ENCODE peak calls at places on chromosome 13, in six cellular contexts. H is H1, J is HepG2, R is K562, E is GM12878, D is SK-N-SH. X is an unnamed sample.

GRCh38 chr13:95607363-95607762 is 37.1 kb downstream of the DZIP1 start:
- DNase-seq in H (no peak), J (no peak), R (no peak), E (no peak), D (no peak), X (no peak)

GRCh38 chr13:80359459-80360297 is 18.8 kb upstream of the SPRY2 start:
- DNase-seq in H (peak), J (no peak), R (peak), E (no peak), D (no peak), X (no peak)

GRCh38 chr13:45511310-45512147 is 46.8 kb downstream of the COG3 start:
- DNase-seq in H (no peak), J (peak), R (peak), E (peak), D (peak), X (peak)

GRCh38 chr13:85828094-85828684 is 29.0 kb upstream of the SLITRK6 start:
- DNase-seq in H (no peak), J (peak), R (peak), E (no peak), D (peak), X (peak)

GRCh38 chr13:94784066-94784465 is 71.7 kb upstream of the SOX21 start:
- DNase-seq in H (no peak), J (no peak), R (no peak), E (no peak), D (no peak), X (no peak)

GRCh38 chr13:40061466-40062450 is 406.3 kb downstream of the COG6 start:
- DNase-seq in H (no peak), J (no peak), R (no peak), E (no peak), D (no peak), X (no peak)

GRCh38 chr13:77898097-77898496 is 20.5 kb downstream of the EDNRB start:
- DNase-seq in H (no peak), J (no peak), R (no peak), E (peak), D (no peak), X (no peak)

GRCh38 chr13:74747186-74747955 is 613.2 kb upstream of the KLF12 start:
- DNase-seq in H (no peak), J (no peak), R (no peak), E (no peak), D (no peak), X (no peak)

GRCh38 chr13:26923824-26924605 is 163.4 kb upstream of the GPR12 start:
- DNase-seq in H (no peak), J (no peak), R (no peak), E (no peak), D (no peak), X (no peak)

GRCh38 chr13:106145997-106146864 is 389.2 kb downstream of the EFNB2 start:
- DNase-seq in H (no peak), J (no peak), R (no peak), E (no peak), D (no peak), X (no peak)

GRCh38 chr13:110232756-110233155 is 74.2 kb downstream of the COL4A1 start:
- DNase-seq in H (peak), J (no peak), R (no peak), E (no peak), D (no peak), X (no peak)

GRCh38 chr13:33751151-33751550 is 66.8 kb upstream of the RFC3 start:
- DNase-seq in H (no peak), J (no peak), R (no peak), E (no peak), D (no peak), X (no peak)

GRCh38 chr13:111115051-111115840 is at the start of gene ARHGEF7:
- DNase-seq in H (peak), J (no peak), R (no peak), E (no peak), D (peak), X (no peak)

GRCh38 chr13:30982506-30982905 is 50.0 kb downstream of the TEX26 start:
- DNase-seq in H (no peak), J (no peak), R (no peak), E (peak), D (no peak), X (no peak)

GRCh38 chr13:29801737-29802305 is 48.6 kb downstream of the UBL3 start:
- DNase-seq in H (no peak), J (no peak), R (no peak), E (no peak), D (no peak), X (no peak)

GRCh38 chr13:107351305-107351704 is 783.4 kb upstream of the ARGLU1 start:
- DNase-seq in H (no peak), J (no peak), R (no peak), E (no peak), D (no peak), X (no peak)

GRCh38 chr13:58843567-58843966 is 1212.0 kb downstream of the PCDH17 start:
- DNase-seq in H (peak), J (peak), R (no peak), E (no peak), D (no peak), X (no peak)

GRCh38 chr13:102291587-102292218 is 110.1 kb downstream of the FGF14 start:
- DNase-seq in H (no peak), J (no peak), R (no peak), E (no peak), D (no peak), X (no peak)

GRCh38 chr13:32427852-32428580 is at the start of gene N4BP2L1:
- DNase-seq in H (peak), J (peak), R (no peak), E (peak), D (peak), X (no peak)

GRCh38 chr13:48492123-48493075 is 40.5 kb downstream of the RCBTB2 start:
- DNase-seq in H (no peak), J (no peak), R (peak), E (peak), D (no peak), X (no peak)

GRCh38 chr13:22082030-22082429 is 411.2 kb downstream of the FGF9 start:
- DNase-seq in H (no peak), J (peak), R (no peak), E (no peak), D (no peak), X (no peak)

GRCh38 chr13:97826421-97826965 is 127.0 kb upstream of the IPO5 start:
- DNase-seq in H (no peak), J (no peak), R (no peak), E (no peak), D (no peak), X (no peak)

GRCh38 chr13:36490055-36490454 is 57.8 kb downstream of the CCNA1 start:
- DNase-seq in H (no peak), J (no peak), R (no peak), E (no peak), D (no peak), X (no peak)

GRCh38 chr13:107202371-107203023 is 634.6 kb upstream of the ARGLU1 start:
- DNase-seq in H (no peak), J (peak), R (no peak), E (no peak), D (no peak), X (no peak)

GRCh38 chr13:113660066-113660465 is 2.1 kb upstream of the ATP4B start:
- DNase-seq in H (no peak), J (no peak), R (no peak), E (no peak), D (no peak), X (no peak)

GRCh38 chr13:109910131-109910530 is 123.7 kb upstream of the IRS2 start:
- DNase-seq in H (no peak), J (no peak), R (no peak), E (no peak), D (no peak), X (no peak)

GRCh38 chr13:29993716-29994488 is 143.5 kb upstream of the UBL3 start:
- DNase-seq in H (no peak), J (no peak), R (no peak), E (no peak), D (no peak), X (no peak)

GRCh38 chr13:73059460-73060250 is 850 bp downstream of the KLF5 start:
- DNase-seq in H (no peak), J (peak), R (peak), E (no peak), D (no peak), X (no peak)

GRCh38 chr13:40596484-40596883 is 70.0 kb downstream of the FOXO1 start:
- DNase-seq in H (no peak), J (no peak), R (no peak), E (no peak), D (no peak), X (no peak)

GRCh38 chr13:109734002-109734785 is 52.2 kb downstream of the IRS2 start:
- DNase-seq in H (no peak), J (no peak), R (no peak), E (no peak), D (no peak), X (no peak)

GRCh38 chr13:42899266-42899665 is 92.8 kb downstream of the EPSTI1 start:
- DNase-seq in H (no peak), J (no peak), R (no peak), E (peak), D (no peak), X (no peak)

GRCh38 chr13:65677906-65678305 is 1552.2 kb downstream of the PCDH9 start:
- DNase-seq in H (no peak), J (no peak), R (no peak), E (no peak), D (no peak), X (peak)

GRCh38 chr13:48562296-48563066 is 29.6 kb upstream of the RCBTB2 start:
- DNase-seq in H (no peak), J (no peak), R (peak), E (peak), D (no peak), X (no peak)

DNA sequence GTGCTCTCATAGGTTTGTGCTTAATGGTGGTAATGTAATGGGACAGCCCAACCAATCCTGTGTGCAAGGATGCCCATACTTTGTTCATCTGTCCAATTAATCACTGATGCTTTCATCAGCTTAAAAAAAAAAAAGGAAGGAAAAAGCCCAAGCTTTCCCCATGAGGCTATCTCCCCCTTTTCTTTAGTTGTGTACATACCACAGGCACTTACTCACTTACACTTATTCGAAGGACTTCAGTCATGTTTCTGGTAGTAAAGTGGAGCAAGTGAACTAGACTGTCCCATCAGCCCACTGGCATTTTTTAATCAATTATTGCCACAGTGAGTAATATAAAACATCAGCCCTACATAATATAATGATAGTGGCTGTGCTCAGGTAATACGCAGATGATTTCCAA is 183.5 kb upstream of the UFM1 start:
- DNase-seq in H (no peak), J (no peak), R (no peak), E (no peak), D (no peak), X (no peak)
- TF ChIP-seq YY1 in H (no peak), J (no peak), R (no peak), E (no peak), D (no peak), X (no peak)

DNA sequence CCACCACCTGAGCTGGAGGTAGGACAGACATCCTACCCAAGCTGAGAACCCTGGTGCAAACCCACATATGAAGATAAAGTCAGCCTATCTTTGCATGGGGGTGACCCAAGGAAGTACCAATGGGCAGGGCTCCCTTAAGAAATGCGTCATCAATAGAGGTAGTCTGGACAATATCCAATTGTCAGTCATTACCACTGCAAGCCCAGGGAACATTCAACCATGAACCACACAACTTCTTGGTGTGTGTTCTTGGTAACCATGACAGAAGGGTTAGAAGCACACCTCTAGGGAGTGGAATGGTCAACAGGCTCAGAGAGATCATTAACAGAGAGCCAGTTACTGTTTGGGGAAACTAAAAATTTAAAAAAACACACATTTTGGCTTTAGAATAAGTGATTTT is 34.7 kb upstream of the DOCK9 start:
- DNase-seq in H (no peak), J (no peak), R (no peak), E (no peak), D (no peak), X (no peak)
- TF ChIP-seq MAX in H (no peak), J (no peak), R (no peak), E (no peak), D (no peak), X (no peak)

GRCh38 chr13:112519517-112520060 is 68.4 kb downstream of the TUBGCP3 start:
- DNase-seq in H (peak), J (no peak), R (no peak), E (no peak), D (no peak), X (no peak)
- TF ChIP-seq YY1 in H (no peak), J (no peak), R (no peak), E (no peak), D (no peak), X (no peak)

DNA sequence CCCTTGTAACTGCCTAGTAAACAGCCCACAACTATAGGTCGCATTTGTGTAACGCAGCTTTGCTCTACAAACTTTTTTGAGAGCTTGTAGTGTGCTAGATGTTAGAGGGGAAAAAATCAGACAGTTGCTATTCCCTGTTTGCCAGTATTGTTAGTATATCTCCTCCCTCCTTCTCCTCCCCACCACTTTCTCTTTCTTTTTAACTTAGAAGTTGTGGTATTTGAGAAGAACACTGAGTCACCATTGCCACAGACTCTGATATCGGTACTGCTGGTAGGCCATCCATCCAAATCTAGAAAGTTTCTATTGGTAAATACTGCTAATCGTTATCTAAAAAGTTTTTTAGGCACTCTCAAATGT is 661 bp downstream of the POMP start:
- DNase-seq in H (no peak), J (no peak), R (peak), E (no peak), D (no peak), X (no peak)
- TF ChIP-seq MAX in H (no peak), J (no peak), R (no peak), E (no peak), D (no peak), X (no peak)

DNA sequence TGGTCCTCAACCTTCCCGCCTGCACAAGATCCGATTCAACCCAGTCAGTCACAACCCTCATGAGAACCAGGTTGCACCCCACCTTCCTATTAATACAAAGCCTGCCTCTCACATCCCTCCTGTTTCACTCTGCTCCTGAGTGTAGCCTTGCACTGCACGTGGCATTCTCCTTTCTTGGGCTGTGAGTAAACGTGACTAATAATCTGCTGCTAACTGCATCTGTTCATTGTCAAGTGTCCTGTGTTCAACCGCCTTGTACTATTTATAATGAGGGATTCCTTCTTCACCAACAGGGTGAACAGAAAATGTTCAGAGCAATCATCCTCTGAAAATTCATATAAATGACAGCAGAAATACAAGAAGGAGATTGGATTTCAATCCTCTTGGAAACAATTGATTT is 1608.2 kb downstream of the SLITRK5 start:
- DNase-seq in H (no peak), J (no peak), R (no peak), E (no peak), D (no peak), X (no peak)
- TF ChIP-seq YY1 in H (no peak), J (no peak), R (no peak), E (no peak), D (no peak), X (no peak)

GRCh38 chr13:108705031-108705430 is 75.6 kb downstream of the MYO16 start:
- DNase-seq in H (no peak), J (peak), R (no peak), E (no peak), D (no peak), X (no peak)
- TF ChIP-seq MAX in H (no peak), J (no peak), R (no peak), E (no peak), D (no peak), X (no peak)

X was measured in HCT116.